ENCODE peak calls at places on chromosomes 13 and 19, in ten cellular contexts. D is tibial artery, F is aorta, I is neuronal stem cell, Q is fibroblast of pulmonary artery, V is T-helper 9 cell, L is WTC11, Y is GM03348, C is nephron progenitor cell, O is thoracic aorta. R is an unnamed sample.

GRCh38 chr19:48051345-48052033 is 7.6 kb upstream of the CABP5 start:
- DNase-seq in D (no peak), F (no peak), I (no peak), Q (no peak), V (no peak), L (no peak), Y (no peak), C (no peak), O (no peak), R (no peak)

GRCh38 chr19:34504273-34504808 is 22.8 kb downstream of the WTIP start:
- DNase-seq in D (peak), F (no peak), I (no peak), Q (no peak), V (no peak), L (no peak), Y (peak), C (no peak), O (no peak), R (peak)

GRCh38 chr19:46753420-46754155 is 7.3 kb upstream of the STRN4 start:
- DNase-seq in D (peak), F (peak), I (no peak), Q (no peak), V (peak), L (peak), Y (peak), C (peak), O (no peak), R (peak)

GRCh38 chr19:35883920-35884319 is 15.5 kb downstream of the APLP1 start:
- DNase-seq in D (no peak), F (no peak), I (no peak), Q (no peak), V (no peak), L (no peak), Y (no peak), C (no peak), O (no peak), R (no peak)

GRCh38 chr13:113211774-113212173 is 2.4 kb downstream of the CUL4A start:
- DNase-seq in D (no peak), F (no peak), I (no peak), Q (no peak), V (no peak), L (peak), Y (no peak), C (peak), O (no peak), R (no peak)

GRCh38 chr19:41548954-41549688 is 26.8 kb upstream of the CEACAM21 start:
- DNase-seq in D (no peak), F (no peak), I (peak), Q (no peak), V (peak), L (no peak), Y (no peak), C (no peak), O (no peak), R (no peak)

GRCh38 chr13:37910790-37911189 is 41.2 kb upstream of the TRPC4 start:
- DNase-seq in D (no peak), F (no peak), I (no peak), Q (no peak), V (no peak), L (no peak), Y (no peak), C (no peak), O (no peak), R (no peak)

GRCh38 chr19:50477751-50478515 is 1.3 kb upstream of the GARIN5A start:
- DNase-seq in D (no peak), F (no peak), I (no peak), Q (no peak), V (no peak), L (no peak), Y (no peak), C (no peak), O (no peak), R (no peak)

GRCh38 chr13:73954808-73955207 is 179.4 kb downstream of the KLF12 start:
- DNase-seq in D (no peak), F (no peak), I (no peak), Q (no peak), V (no peak), L (no peak), Y (no peak), C (no peak), O (no peak), R (no peak)

GRCh38 chr19:28168557-28168956 is 1044.4 kb downstream of the UQCRFS1 start:
- DNase-seq in D (no peak), F (no peak), I (peak), Q (no peak), V (no peak), L (peak), Y (no peak), C (peak), O (no peak), R (no peak)

GRCh38 chr13:21218351-21219043 is 42.0 kb downstream of the MRPL57 start:
- DNase-seq in D (no peak), F (no peak), I (no peak), Q (no peak), V (no peak), L (no peak), Y (no peak), C (no peak), O (no peak), R (no peak)

GRCh38 chr13:43269037-43269476 is 245.7 kb downstream of the DNAJC15 start:
- DNase-seq in D (no peak), F (no peak), I (no peak), Q (peak), V (no peak), L (no peak), Y (peak), C (peak), O (no peak), R (no peak)

GRCh38 chr19:3983936-3984583 is 1.2 kb downstream of the EEF2 start:
- DNase-seq in D (no peak), F (peak), I (no peak), Q (peak), V (no peak), L (no peak), Y (peak), C (peak), O (no peak), R (no peak)

GRCh38 chr19:33740811-33741396 is 55.8 kb upstream of the KCTD15 start:
- DNase-seq in D (no peak), F (no peak), I (peak), Q (peak), V (peak), L (peak), Y (peak), C (peak), O (no peak), R (no peak)

GRCh38 chr19:37362733-37363132 is 8.2 kb upstream of the ZNF527 start:
- DNase-seq in D (no peak), F (no peak), I (no peak), Q (peak), V (no peak), L (peak), Y (no peak), C (no peak), O (no peak), R (no peak)

GRCh38 chr13:85095887-85096286 is 703.3 kb downstream of the SLITRK6 start:
- DNase-seq in D (no peak), F (no peak), I (no peak), Q (no peak), V (no peak), L (no peak), Y (no peak), C (no peak), O (no peak), R (no peak)

R was measured in cardiac septum.